ENCODE peak calls at places on chromosomes 13 and 19, in seven cellular contexts. I is pancreas, Y is iPS DF 6.9, R is aorta, X is tibial artery, V is psoas muscle, N is mucosa of descending colon. B is an unnamed sample. For H3K4me1, the result is how much of the 10 kb centered on the place peaks cover.

GRCh38 chr13:80529734-80530133 is 188.8 kb upstream of the SPRY2 start:
- DNase-seq in V (no peak), Y (no peak), I (no peak), R (no peak), X (no peak), N (no peak), B (no peak)

GRCh38 chr13:108302279-108302678 is 32.8 kb downstream of the TNFSF13B start:
- DNase-seq in N (no peak), I (no peak), Y (no peak), V (no peak), X (no peak), R (no peak), B (no peak)

GRCh38 chr19:18439025-18439909 is 1.3 kb upstream of the ISYNA1 start:
- DNase-seq in X (no peak), V (no peak), N (no peak), I (no peak), R (no peak), Y (no peak), B (peak)

GRCh38 chr13:34748078-34748477 is 194.0 kb upstream of the NBEA start:
- DNase-seq in R (no peak), X (no peak), V (no peak), I (no peak), N (no peak), Y (no peak), B (no peak)

GRCh38 chr19:57746580-57747471 is at the start of gene ZNF776:
- DNase-seq in Y (peak), N (peak), R (peak), X (peak), V (peak), I (peak), B (peak)

GRCh38 chr13:23792680-23793079 is 96.5 kb downstream of the MIPEP start:
- DNase-seq in Y (no peak), I (no peak), N (no peak), R (no peak), V (no peak), X (no peak), B (no peak)

GRCh38 chr19:35657904-35658700 is 8.2 kb upstream of the UPK1A start:
- DNase-seq in I (no peak), V (no peak), X (no peak), N (no peak), R (no peak), Y (no peak), B (no peak)

GRCh38 chr19:44948237-44948636 is 2.4 kb downstream of the APOC2 start:
- DNase-seq in R (no peak), Y (no peak), X (no peak), I (no peak), N (no peak), V (no peak), B (no peak)

DNA sequence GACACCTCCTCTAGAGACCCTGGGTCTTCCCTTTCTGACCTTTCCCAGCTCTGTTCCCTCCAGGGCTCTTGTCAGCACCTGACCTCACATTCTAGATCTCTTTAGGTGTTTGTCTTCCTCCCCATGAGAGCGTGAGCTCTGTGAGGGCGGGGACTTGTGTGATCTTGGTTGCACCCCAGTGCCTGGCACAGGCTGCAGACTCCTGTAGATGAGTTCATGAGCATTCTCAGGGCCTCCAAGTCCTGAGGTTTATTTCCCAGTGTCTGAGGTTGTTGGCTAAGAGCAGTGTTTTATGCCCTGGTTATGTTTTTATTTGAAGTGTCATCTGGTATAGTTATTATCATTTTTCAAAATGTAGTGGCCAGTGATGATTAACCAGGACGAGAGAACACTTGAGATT is 596 bp downstream of the CEACAM4 start:
- DNase-seq in Y (no peak), V (no peak), X (no peak), N (no peak), I (no peak), R (no peak), B (no peak)
- H3K4me1 ChIP-seq in Y (under half), V (under half), X (under half), N (under half), I (under half), R (under half), B (under half)

GRCh38 chr19:34181111-34181864 is 9.0 kb downstream of the LSM14A start:
- DNase-seq in X (no peak), V (no peak), Y (no peak), I (no peak), R (no peak), N (no peak), B (no peak)
- H3K4me1 ChIP-seq in X (half or more), V (half or more), Y (under half), I (half or more), R (under half), N (under half), B (under half)

GRCh38 chr13:99969934-99970760 is 1.4 kb downstream of the ZIC5 start:
- DNase-seq in V (no peak), I (no peak), N (no peak), R (no peak), Y (no peak), X (no peak), B (peak)

GRCh38 chr13:99970761-99971575 is 599 bp downstream of the ZIC5 start:
- DNase-seq in N (no peak), X (no peak), R (no peak), I (no peak), V (no peak), Y (no peak), B (peak)

GRCh38 chr13:99967884-99968520 is 3.6 kb downstream of the ZIC5 start:
- DNase-seq in R (no peak), X (no peak), I (no peak), N (no peak), V (no peak), Y (no peak), B (peak)

GRCh38 chr13:99968521-99969367 is 2.8 kb downstream of the ZIC5 start:
- DNase-seq in V (no peak), N (peak), Y (no peak), I (no peak), X (no peak), R (no peak), B (peak)

DNA sequence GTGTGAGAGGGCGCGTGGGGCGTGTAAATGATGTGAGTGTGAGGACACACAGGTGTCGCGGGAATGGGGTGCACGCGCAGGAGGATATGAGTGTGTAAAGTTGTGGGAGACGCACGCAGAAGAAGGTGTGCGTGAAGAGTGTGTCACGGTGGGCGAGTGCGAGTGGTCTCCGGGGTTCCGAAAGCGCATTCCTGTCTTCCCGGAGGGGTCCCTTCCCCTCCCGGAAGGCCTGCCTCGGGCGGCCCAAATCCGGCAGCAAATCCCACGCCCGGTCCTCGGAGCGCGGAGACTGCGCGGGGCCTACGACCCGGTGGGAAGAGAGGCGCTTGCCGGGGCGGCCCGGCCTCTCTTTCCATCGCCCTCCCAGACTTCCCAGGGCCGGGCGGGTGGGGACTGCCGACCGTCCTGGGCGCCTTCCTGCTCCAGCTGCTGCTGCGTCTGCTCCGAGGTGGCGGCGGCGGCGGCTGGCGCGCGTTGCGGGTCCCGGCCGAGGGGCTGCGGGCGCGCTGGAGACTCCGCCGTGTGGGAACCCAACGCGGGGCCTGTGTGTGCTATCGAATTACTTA is 2.1 kb downstream of the ZIC5 start:
- DNase-seq in V (no peak), N (no peak), R (no peak), I (no peak), X (no peak), Y (no peak), B (no peak)
- H3K4me1 ChIP-seq in V (under half), N (under half), R (under half), I (under half), X (under half), Y (under half), B (under half)

DNA sequence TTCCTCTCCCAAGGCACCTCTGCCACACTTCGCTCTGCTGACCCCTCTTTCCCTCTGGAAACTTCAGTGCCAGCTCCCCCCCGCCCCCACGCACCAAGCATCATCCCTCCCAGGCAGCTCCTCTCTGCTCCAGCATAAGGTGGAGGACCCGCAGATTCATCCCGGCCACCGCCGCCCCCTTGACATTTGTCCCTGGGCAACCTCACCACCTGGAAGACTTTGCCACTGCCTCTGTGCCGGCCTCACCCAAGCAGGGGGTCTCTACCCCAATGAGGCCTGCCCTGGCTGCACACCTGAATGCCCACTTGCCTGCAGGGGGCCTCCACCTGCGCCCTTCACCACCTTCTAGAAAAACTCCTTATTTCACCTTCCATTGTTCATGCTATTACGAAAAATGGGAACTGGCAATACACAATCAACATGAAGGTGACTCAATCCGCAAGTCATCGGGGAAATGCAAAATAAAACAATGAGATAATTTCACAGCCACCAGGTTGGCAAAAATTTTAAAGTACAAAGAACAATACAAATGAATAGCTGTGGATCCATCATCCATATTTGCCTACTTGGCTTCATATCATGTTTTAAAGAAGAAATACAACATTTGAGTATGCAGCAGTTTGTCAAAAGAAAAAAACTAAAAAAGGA is 21.9 kb downstream of the CCNE1 start:
- DNase-seq in X (no peak), I (no peak), Y (no peak), N (no peak), V (peak), R (no peak), B (no peak)
- H3K4me1 ChIP-seq in X (under half), I (under half), Y (under half), N (under half), V (under half), R (under half), B (under half)

GRCh38 chr13:55560331-55560730 is 1580.4 kb upstream of the PRR20A start:
- DNase-seq in N (no peak), I (no peak), Y (no peak), V (no peak), X (no peak), R (no peak), B (no peak)

GRCh38 chr13:55553736-55554135 is 1587.0 kb upstream of the PRR20A start:
- DNase-seq in R (no peak), V (no peak), X (no peak), I (no peak), Y (no peak), N (no peak), B (no peak)

GRCh38 chr13:55554741-55555140 is 1586.0 kb upstream of the PRR20A start:
- DNase-seq in X (no peak), N (no peak), V (no peak), R (no peak), I (no peak), Y (no peak), B (no peak)
- H3K4me1 ChIP-seq in X (under half), N (under half), V (under half), R (under half), I (under half), Y (under half), B (under half)

DNA sequence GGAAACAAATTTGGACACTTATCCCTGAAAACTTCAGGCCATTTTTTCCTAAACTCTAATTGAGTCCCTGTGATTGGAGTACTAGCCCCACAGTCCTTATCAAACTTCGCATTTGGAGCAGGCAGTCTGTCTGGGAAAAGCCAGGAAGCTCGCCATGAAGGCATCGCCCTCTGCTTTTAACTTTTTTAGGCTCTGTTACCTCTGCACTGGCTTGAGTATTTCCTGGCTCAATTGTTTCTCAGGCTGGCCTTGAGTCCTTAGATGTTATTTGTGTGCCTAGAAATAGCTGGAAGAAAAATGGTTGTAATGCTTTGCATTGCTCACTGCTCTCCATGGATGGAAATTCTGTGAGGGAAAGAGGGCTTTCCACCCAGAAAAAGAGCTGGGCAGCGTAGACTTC is 24.2 kb downstream of the ACTN4 start:
- DNase-seq in R (peak), Y (no peak), V (peak), I (no peak), X (no peak), N (no peak), B (no peak)
- H3K4me1 ChIP-seq in R (under half), Y (under half), V (half or more), I (half or more), X (half or more), N (half or more), B (under half)

GRCh38 chr13:78657699-78658629 is 991 bp downstream of the OBI1 start:
- DNase-seq in I (no peak), Y (peak), V (no peak), N (no peak), X (no peak), R (no peak), B (peak)

GRCh38 chr13:78658630-78659449 is at the start of gene OBI1:
- DNase-seq in R (peak), I (peak), Y (peak), V (peak), N (peak), X (peak), B (peak)

GRCh38 chr13:78655906-78656305 is 3.0 kb downstream of the OBI1 start:
- DNase-seq in Y (no peak), V (no peak), I (no peak), R (no peak), X (no peak), N (no peak), B (no peak)

GRCh38 chr13:78652651-78653050 is 6.3 kb downstream of the OBI1 start:
- DNase-seq in I (no peak), X (no peak), V (no peak), Y (no peak), N (no peak), R (no peak), B (no peak)

GRCh38 chr13:78655007-78655406 is 3.9 kb downstream of the OBI1 start:
- DNase-seq in R (no peak), V (no peak), N (no peak), Y (no peak), X (no peak), I (no peak), B (no peak)
- H3K4me1 ChIP-seq in R (under half), V (under half), N (under half), Y (under half), X (under half), I (under half), B (under half)

GRCh38 chr19:48616491-48617056 is 1.7 kb upstream of the FAM83E start:
- DNase-seq in Y (no peak), X (no peak), I (no peak), R (no peak), V (no peak), N (no peak), B (no peak)

GRCh38 chr19:48614436-48615144 is at the start of gene FAM83E:
- DNase-seq in X (no peak), I (no peak), Y (no peak), N (peak), R (no peak), V (peak), B (peak)

GRCh38 chr19:48616041-48616436 is 1.2 kb upstream of the FAM83E start:
- DNase-seq in Y (no peak), N (no peak), V (no peak), R (no peak), X (no peak), I (no peak), B (no peak)

GRCh38 chr19:48613852-48614435 is 932 bp downstream of the FAM83E start:
- DNase-seq in N (no peak), R (no peak), I (no peak), Y (no peak), V (no peak), X (no peak), B (no peak)

DNA sequence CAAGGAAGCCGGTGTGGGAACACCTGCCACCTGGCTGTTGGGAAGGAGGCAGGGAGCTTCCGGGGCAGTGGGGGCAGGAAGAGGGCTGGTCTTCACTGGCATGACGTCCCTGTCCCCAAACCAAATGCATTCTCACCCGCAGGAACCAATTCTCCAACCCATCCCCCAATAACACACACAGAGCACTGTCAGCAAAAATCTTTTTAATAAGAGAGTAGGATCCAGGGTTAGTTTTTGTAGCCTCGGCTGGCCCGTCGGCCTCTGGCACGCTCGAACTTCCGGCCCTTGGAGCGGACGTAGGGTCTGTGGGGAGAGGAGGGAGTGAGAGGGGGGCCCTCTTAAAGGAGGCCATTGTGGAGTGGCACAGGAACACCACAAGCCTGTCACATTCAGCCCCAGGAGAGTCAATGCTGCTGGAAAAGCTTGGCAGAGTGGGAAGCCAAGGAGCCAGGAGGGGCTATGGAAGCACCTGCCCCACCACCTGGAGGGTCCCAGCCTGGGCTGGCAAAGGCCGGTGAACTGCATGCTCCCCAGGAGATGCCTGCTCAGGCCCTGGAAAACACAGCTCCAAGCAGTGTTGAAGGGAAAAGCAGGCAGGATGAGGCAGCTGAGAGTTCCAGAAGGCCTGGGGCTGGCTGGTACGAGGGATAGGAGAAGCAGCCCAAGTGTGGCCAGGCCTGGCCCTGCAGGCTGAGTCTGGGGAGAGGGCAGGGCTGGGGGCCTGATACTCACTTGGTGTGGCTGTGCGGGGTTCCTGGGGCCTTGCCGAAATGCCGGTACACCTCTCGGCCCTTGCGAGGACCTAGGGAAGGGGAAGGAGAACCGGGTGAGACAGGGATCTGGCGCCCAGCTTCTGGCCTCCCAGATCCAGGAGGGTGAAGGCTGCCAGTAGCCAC is 517 bp upstream of the FAM83E start:
- DNase-seq in V (no peak), N (no peak), R (no peak), X (no peak), Y (no peak), I (no peak), B (no peak)
- H3K4me1 ChIP-seq in V (under half), N (under half), R (under half), X (half or more), Y (under half), I (under half), B (under half)

B was measured in A673.